ENCODE peak calls at places on chromosome 2, in six cellular contexts. P, L, T, Y, H and G are unnamed samples.

GRCh38 chr2:121697108-121697631 is 39.5 kb downstream of the NIFK start:
- DNase-seq in P (no peak), L (no peak), T (no peak), Y (no peak), H (no peak), G (no peak)

GRCh38 chr2:26609839-26610277 is 31.3 kb downstream of the CIB4 start:
- DNase-seq in P (no peak), L (no peak), T (no peak), Y (peak; percentile 61), H (no peak), G (no peak)

GRCh38 chr2:76711490-76711889 is 810.7 kb downstream of the LRRTM4 start:
- DNase-seq in P (no peak), L (no peak), T (no peak), Y (no peak), H (no peak), G (no peak)

GRCh38 chr2:232854082-232854481 is 16.0 kb upstream of the SNORC start:
- DNase-seq in P (no peak), L (no peak), T (peak; percentile 89), Y (no peak), H (no peak), G (no peak)

GRCh38 chr2:80303825-80304521 is 579 bp downstream of the LRRTM1 start:
- DNase-seq in P (no peak), L (no peak), T (no peak), Y (no peak), H (no peak), G (no peak)

GRCh38 chr2:190023860-190024259 is 38.7 kb downstream of the MSTN start:
- DNase-seq in P (no peak), L (no peak), T (peak; percentile 59), Y (peak; percentile 58), H (no peak), G (peak; percentile 14)

GRCh38 chr2:71564790-71565189 is 111.4 kb downstream of the DYSF start:
- DNase-seq in P (no peak), L (no peak), T (no peak), Y (no peak), H (no peak), G (no peak)

GRCh38 chr2:6352906-6353515 is 512.7 kb downstream of the CMPK2 start:
- DNase-seq in P (no peak), L (no peak), T (peak; percentile 50), Y (peak; percentile 47), H (no peak), G (no peak)

GRCh38 chr2:8477511-8478132 is 204.2 kb upstream of the ID2 start:
- DNase-seq in P (no peak), L (no peak), T (no peak), Y (peak; percentile 80), H (no peak), G (no peak)

GRCh38 chr2:27099334-27099955 is 12.9 kb downstream of the KHK start:
- DNase-seq in P (no peak), L (no peak), T (no peak), Y (no peak), H (no peak), G (no peak)

GRCh38 chr2:112143150-112143549 is 5.0 kb downstream of the FBLN7 start:
- DNase-seq in P (no peak), L (no peak), T (no peak), Y (no peak), H (no peak), G (no peak)

GRCh38 chr2:120783371-120783791 is 47.7 kb downstream of the GLI2 start:
- DNase-seq in P (no peak), L (no peak), T (peak; percentile 57), Y (peak; percentile 51), H (no peak), G (no peak)

GRCh38 chr2:109128466-109129355 is at the start of gene SH3RF3:
- DNase-seq in P (peak; percentile 13), L (peak; percentile 6), T (peak; percentile 60), Y (peak; percentile 35), H (no peak), G (no peak)

GRCh38 chr2:198483046-198483445 is 678.7 kb downstream of the PLCL1 start:
- DNase-seq in P (no peak), L (no peak), T (no peak), Y (no peak), H (no peak), G (no peak)

GRCh38 chr2:134327367-134327766 is 73.5 kb downstream of the MGAT5 start:
- DNase-seq in P (no peak), L (no peak), T (peak; percentile 84), Y (no peak), H (no peak), G (no peak)

GRCh38 chr2:57333221-57333620 is 713.4 kb upstream of the VRK2 start:
- DNase-seq in P (no peak), L (no peak), T (peak; percentile 4), Y (no peak), H (no peak), G (no peak)

GRCh38 chr2:57698935-57699449 is 347.6 kb upstream of the VRK2 start:
- DNase-seq in P (no peak), L (no peak), T (no peak), Y (no peak), H (no peak), G (no peak)

GRCh38 chr2:16662440-16662839 is 3.2 kb downstream of the CYRIA start:
- DNase-seq in P (no peak), L (no peak), T (peak; percentile 41), Y (no peak), H (no peak), G (no peak)